ENCODE peak calls at places on chromosomes 11 and 22, in six cellular contexts. V is GM20000; L is A172; Q is activated CD8-positive, alpha-beta memory T cell treated with anti-CD3 and anti-CD28 coated beads, Interleukin-2, amount 50 U/mL, for 4 hours; J is smooth muscle cell of the brain vasculature; O is RWPE1. P is an unnamed sample.

GRCh38 chr11:114059984-114060401 is 482 bp downstream of the ZBTB16 start:
- DNase-seq in V (no peak), L (no peak), Q (peak; percentile 33), J (no peak), O (peak; percentile 43), P (peak; percentile 40)

GRCh38 chr11:10657308-10658271 is 36.0 kb downstream of the IRAG1 start:
- DNase-seq in V (peak; percentile 56), L (peak; percentile 73), Q (no peak), J (no peak), O (peak; percentile 23), P (no peak)

GRCh38 chr11:115421338-115422012 is 82.7 kb downstream of the CADM1 start:
- DNase-seq in V (no peak), L (no peak), Q (no peak), J (no peak), O (no peak), P (no peak)

GRCh38 chr11:64534950-64535349 is 56.1 kb upstream of the SLC22A12 start:
- DNase-seq in V (no peak), L (no peak), Q (no peak), J (no peak), O (no peak), P (peak; percentile 17)

GRCh38 chr11:93489841-93490240 is 53.4 kb downstream of the SMCO4 start:
- DNase-seq in V (no peak), L (no peak), Q (no peak), J (no peak), O (no peak), P (no peak)

GRCh38 chr11:65640483-65641207 is 2.7 kb downstream of the SIPA1 start:
- DNase-seq in V (peak; percentile 61), L (no peak), Q (no peak), J (no peak), O (no peak), P (peak; percentile 92)

GRCh38 chr11:66580803-66581202 is 12.1 kb downstream of the CCDC87 start:
- DNase-seq in V (no peak), L (no peak), Q (no peak), J (no peak), O (no peak), P (peak; percentile 35)

GRCh38 chr11:1837171-1838076 is 1.4 kb upstream of the TNNI2 start:
- DNase-seq in V (peak; percentile 95), L (peak; percentile 57), Q (peak; percentile 88), J (peak; percentile 43), O (peak; percentile 34), P (peak; percentile 89)

GRCh38 chr11:117199916-117200812 is 994 bp downstream of the TAGLN start:
- DNase-seq in V (no peak), L (no peak), Q (no peak), J (no peak), O (no peak), P (peak; percentile 45)

GRCh38 chr22:20118572-20119020 is 1.6 kb upstream of the TRMT2A start:
- DNase-seq in V (no peak), L (no peak), Q (no peak), J (no peak), O (no peak), P (peak; percentile 7)

GRCh38 chr11:69316941-69317340 is 23.0 kb downstream of the MYEOV start:
- DNase-seq in V (no peak), L (no peak), Q (no peak), J (no peak), O (no peak), P (no peak)

GRCh38 chr22:41676134-41676533 is 12.5 kb downstream of the SNU13 start:
- DNase-seq in V (no peak), L (no peak), Q (no peak), J (no peak), O (no peak), P (no peak)

GRCh38 chr22:44807915-44808690 is 55.7 kb downstream of the ARHGAP8 start:
- DNase-seq in V (no peak), L (no peak), Q (no peak), J (no peak), O (no peak), P (peak; percentile 60)

GRCh38 chr11:103927535-103927934 is 108.9 kb upstream of the DDI1 start:
- DNase-seq in V (peak; percentile 23), L (no peak), Q (no peak), J (no peak), O (peak; percentile 17), P (no peak)

GRCh38 chr11:58524232-58525036 is 16.5 kb upstream of the OR5B21 start:
- DNase-seq in V (peak; percentile 53), L (peak; percentile 68), Q (peak; percentile 41), J (peak; percentile 62), O (peak; percentile 55), P (no peak)

GRCh38 chr11:105236631-105237030 is 97.1 kb upstream of the CARD18 start:
- DNase-seq in V (no peak), L (no peak), Q (no peak), J (peak; percentile 12), O (no peak), P (no peak)

GRCh38 chr11:24637520-24637919 is 140.7 kb downstream of the LUZP2 start:
- DNase-seq in V (no peak), L (no peak), Q (no peak), J (no peak), O (no peak), P (no peak)

P was measured in left lung.